ENCODE peak calls at places on chromosomes 5 and 9, in eight cellular contexts. One of them, this sample, is unnamed.

GRCh38 chr5:150413176-150413901 is 629 bp upstream of the CD74 start:
- DNase-seq in Peyer's patch: no peak
- DNase-seq in fibroblast of villous mesenchyme: no peak
- DNase-seq in dorsolateral prefrontal cortex: no peak
- DNase-seq in ascending aorta: no peak
- DNase-seq in right cardiac atrium: no peak
- DNase-seq in AG10803: no peak
- DNase-seq in adipocyte: no peak
- DNase-seq in this sample: no peak

GRCh38 chr5:147902606-147903115 is 3.7 kb downstream of the C5orf46 start:
- DNase-seq in Peyer's patch: no peak
- DNase-seq in right cardiac atrium: no peak
- DNase-seq in fibroblast of villous mesenchyme: no peak
- DNase-seq in adipocyte: peak
- DNase-seq in AG10803: no peak
- DNase-seq in dorsolateral prefrontal cortex: no peak
- DNase-seq in ascending aorta: no peak
- DNase-seq in this sample: no peak

GRCh38 chr9:128886211-128886826 is 4.4 kb downstream of the LRRC8A start:
- DNase-seq in fibroblast of villous mesenchyme: peak
- DNase-seq in adipocyte: no peak
- DNase-seq in right cardiac atrium: no peak
- DNase-seq in Peyer's patch: no peak
- DNase-seq in ascending aorta: no peak
- DNase-seq in AG10803: no peak
- DNase-seq in dorsolateral prefrontal cortex: no peak
- DNase-seq in this sample: no peak

GRCh38 chr5:139402561-139403158 is 1.2 kb downstream of the SPATA24 start:
- DNase-seq in Peyer's patch: no peak
- DNase-seq in AG10803: no peak
- DNase-seq in right cardiac atrium: no peak
- DNase-seq in adipocyte: no peak
- DNase-seq in ascending aorta: no peak
- DNase-seq in fibroblast of villous mesenchyme: no peak
- DNase-seq in dorsolateral prefrontal cortex: no peak
- DNase-seq in this sample: no peak

GRCh38 chr9:78325343-78325742 is 28.4 kb downstream of the PSAT1 start:
- DNase-seq in adipocyte: peak
- DNase-seq in AG10803: peak
- DNase-seq in Peyer's patch: peak
- DNase-seq in ascending aorta: no peak
- DNase-seq in dorsolateral prefrontal cortex: peak
- DNase-seq in fibroblast of villous mesenchyme: peak
- DNase-seq in right cardiac atrium: no peak
- DNase-seq in this sample: no peak

GRCh38 chr5:117084052-117084451 is 509.4 kb upstream of the SEMA6A start:
- DNase-seq in adipocyte: no peak
- DNase-seq in ascending aorta: no peak
- DNase-seq in fibroblast of villous mesenchyme: no peak
- DNase-seq in right cardiac atrium: no peak
- DNase-seq in AG10803: no peak
- DNase-seq in dorsolateral prefrontal cortex: no peak
- DNase-seq in Peyer's patch: no peak
- DNase-seq in this sample: no peak

GRCh38 chr9:127083598-127083997 is 38.8 kb downstream of the ANGPTL2 start:
- DNase-seq in AG10803: peak
- DNase-seq in right cardiac atrium: no peak
- DNase-seq in ascending aorta: no peak
- DNase-seq in fibroblast of villous mesenchyme: no peak
- DNase-seq in dorsolateral prefrontal cortex: no peak
- DNase-seq in Peyer's patch: no peak
- DNase-seq in adipocyte: peak
- DNase-seq in this sample: no peak

GRCh38 chr5:148834689-148835088 is 8.3 kb downstream of the ADRB2 start:
- DNase-seq in Peyer's patch: no peak
- DNase-seq in AG10803: no peak
- DNase-seq in ascending aorta: no peak
- DNase-seq in adipocyte: no peak
- DNase-seq in right cardiac atrium: no peak
- DNase-seq in dorsolateral prefrontal cortex: no peak
- DNase-seq in fibroblast of villous mesenchyme: no peak
- DNase-seq in this sample: no peak

GRCh38 chr9:38036359-38037084 is 32.5 kb downstream of the SHB start:
- DNase-seq in ascending aorta: peak
- DNase-seq in fibroblast of villous mesenchyme: peak
- DNase-seq in right cardiac atrium: no peak
- DNase-seq in dorsolateral prefrontal cortex: no peak
- DNase-seq in adipocyte: peak
- DNase-seq in Peyer's patch: no peak
- DNase-seq in AG10803: peak
- DNase-seq in this sample: no peak

GRCh38 chr9:85215416-85215815 is 526.3 kb downstream of the AGTPBP1 start:
- DNase-seq in fibroblast of villous mesenchyme: no peak
- DNase-seq in Peyer's patch: no peak
- DNase-seq in right cardiac atrium: no peak
- DNase-seq in adipocyte: no peak
- DNase-seq in ascending aorta: no peak
- DNase-seq in dorsolateral prefrontal cortex: no peak
- DNase-seq in AG10803: no peak
- DNase-seq in this sample: no peak

GRCh38 chr9:131046581-131047202 is 37.7 kb downstream of the LAMC3 start:
- DNase-seq in AG10803: peak
- DNase-seq in adipocyte: peak
- DNase-seq in right cardiac atrium: peak
- DNase-seq in dorsolateral prefrontal cortex: peak
- DNase-seq in ascending aorta: no peak
- DNase-seq in Peyer's patch: peak
- DNase-seq in fibroblast of villous mesenchyme: peak
- DNase-seq in this sample: peak

GRCh38 chr5:170791325-170791954 is 7.9 kb downstream of the GABRP start:
- DNase-seq in adipocyte: peak
- DNase-seq in AG10803: peak
- DNase-seq in right cardiac atrium: peak
- DNase-seq in ascending aorta: no peak
- DNase-seq in fibroblast of villous mesenchyme: peak
- DNase-seq in dorsolateral prefrontal cortex: peak
- DNase-seq in Peyer's patch: peak
- DNase-seq in this sample: peak

GRCh38 chr5:88172847-88173758 is 95.5 kb downstream of the TMEM161B start:
- DNase-seq in AG10803: no peak
- DNase-seq in dorsolateral prefrontal cortex: no peak
- DNase-seq in fibroblast of villous mesenchyme: peak
- DNase-seq in ascending aorta: no peak
- DNase-seq in Peyer's patch: peak
- DNase-seq in right cardiac atrium: no peak
- DNase-seq in adipocyte: no peak
- DNase-seq in this sample: no peak

GRCh38 chr5:35026280-35026840 is 21.4 kb downstream of the AGXT2 start:
- DNase-seq in dorsolateral prefrontal cortex: no peak
- DNase-seq in Peyer's patch: no peak
- DNase-seq in adipocyte: no peak
- DNase-seq in right cardiac atrium: no peak
- DNase-seq in fibroblast of villous mesenchyme: peak
- DNase-seq in ascending aorta: no peak
- DNase-seq in AG10803: no peak
- DNase-seq in this sample: no peak

DNA sequence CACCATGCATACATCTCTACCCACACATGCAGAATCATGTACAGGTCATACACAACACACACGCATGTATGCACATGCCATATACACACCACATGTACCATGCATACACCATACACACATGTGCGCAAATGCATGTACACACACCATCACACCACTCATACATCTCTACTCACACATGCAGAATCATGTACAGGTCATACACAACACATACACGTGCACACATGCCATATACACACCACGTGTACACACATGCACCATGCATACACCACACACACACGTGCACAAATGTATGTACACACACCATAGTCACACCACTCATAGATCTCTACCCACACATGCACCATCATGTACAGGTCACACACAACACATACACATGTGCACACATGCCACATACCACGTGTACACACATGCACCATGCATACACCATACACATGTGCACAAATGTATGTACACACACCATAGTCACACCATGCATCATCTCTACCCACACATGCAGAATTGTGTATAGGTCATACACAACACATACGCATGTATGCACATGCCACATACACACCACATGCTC is 14.0 kb downstream of the GRIN1 start:
- DNase-seq in AG10803: no peak
- DNase-seq in adipocyte: no peak
- DNase-seq in right cardiac atrium: no peak
- DNase-seq in ascending aorta: no peak
- DNase-seq in fibroblast of villous mesenchyme: no peak
- DNase-seq in dorsolateral prefrontal cortex: no peak
- DNase-seq in Peyer's patch: no peak
- DNase-seq in this sample: no peak
- H3K4me3 ChIP-seq in AG10803: no peak
- H3K4me3 ChIP-seq in adipocyte: no peak
- H3K4me3 ChIP-seq in right cardiac atrium: no peak
- H3K4me3 ChIP-seq in ascending aorta: no peak
- H3K4me3 ChIP-seq in fibroblast of villous mesenchyme: no peak
- H3K4me3 ChIP-seq in dorsolateral prefrontal cortex: no peak
- H3K4me3 ChIP-seq in Peyer's patch: no peak
- H3K4me3 ChIP-seq in this sample: no peak

GRCh38 chr5:96687812-96688453 is 25.8 kb downstream of the CAST start:
- DNase-seq in Peyer's patch: no peak
- DNase-seq in adipocyte: peak
- DNase-seq in ascending aorta: no peak
- DNase-seq in AG10803: peak
- DNase-seq in right cardiac atrium: no peak
- DNase-seq in fibroblast of villous mesenchyme: peak
- DNase-seq in dorsolateral prefrontal cortex: no peak
- DNase-seq in this sample: no peak
- H3K4me3 ChIP-seq in Peyer's patch: no peak
- H3K4me3 ChIP-seq in adipocyte: no peak
- H3K4me3 ChIP-seq in ascending aorta: no peak
- H3K4me3 ChIP-seq in AG10803: no peak
- H3K4me3 ChIP-seq in right cardiac atrium: no peak
- H3K4me3 ChIP-seq in fibroblast of villous mesenchyme: no peak
- H3K4me3 ChIP-seq in dorsolateral prefrontal cortex: peak
- H3K4me3 ChIP-seq in this sample: no peak

GRCh38 chr9:35604578-35605335 is at the start of gene TESK1:
- DNase-seq in AG10803: peak
- DNase-seq in adipocyte: peak
- DNase-seq in Peyer's patch: peak
- DNase-seq in dorsolateral prefrontal cortex: peak
- DNase-seq in fibroblast of villous mesenchyme: peak
- DNase-seq in right cardiac atrium: peak
- DNase-seq in ascending aorta: no peak
- DNase-seq in this sample: no peak

GRCh38 chr9:35605336-35606137 is 475 bp downstream of the TESK1 start:
- DNase-seq in dorsolateral prefrontal cortex: no peak
- DNase-seq in fibroblast of villous mesenchyme: peak
- DNase-seq in ascending aorta: no peak
- DNase-seq in right cardiac atrium: peak
- DNase-seq in adipocyte: peak
- DNase-seq in AG10803: no peak
- DNase-seq in Peyer's patch: peak
- DNase-seq in this sample: no peak

GRCh38 chr9:35608221-35608620 is 3.2 kb downstream of the TESK1 start:
- DNase-seq in AG10803: no peak
- DNase-seq in dorsolateral prefrontal cortex: no peak
- DNase-seq in right cardiac atrium: no peak
- DNase-seq in fibroblast of villous mesenchyme: no peak
- DNase-seq in Peyer's patch: no peak
- DNase-seq in adipocyte: no peak
- DNase-seq in ascending aorta: no peak
- DNase-seq in this sample: no peak

GRCh38 chr9:35606138-35606504 is 1.1 kb downstream of the TESK1 start:
- DNase-seq in Peyer's patch: no peak
- DNase-seq in AG10803: no peak
- DNase-seq in dorsolateral prefrontal cortex: no peak
- DNase-seq in adipocyte: peak
- DNase-seq in fibroblast of villous mesenchyme: peak
- DNase-seq in right cardiac atrium: no peak
- DNase-seq in ascending aorta: no peak
- DNase-seq in this sample: no peak

DNA sequence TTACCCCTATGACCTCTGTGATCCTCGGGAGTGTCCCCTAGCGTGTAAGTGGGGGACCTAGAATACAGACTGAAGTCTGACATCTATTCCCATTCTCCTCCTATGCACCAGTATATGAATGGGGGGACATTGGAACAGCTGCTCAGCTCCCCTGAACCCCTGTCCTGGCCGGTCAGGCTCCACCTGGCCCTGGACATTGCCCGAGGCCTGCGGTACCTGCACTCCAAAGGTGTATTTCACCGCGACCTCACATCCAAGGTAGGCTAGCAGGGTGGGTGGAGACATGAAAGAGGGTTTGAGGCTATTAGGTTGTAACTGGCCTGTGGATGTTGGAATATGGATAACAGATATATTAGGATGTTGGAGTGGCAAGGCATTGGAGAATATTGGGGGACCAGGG is 1.7 kb downstream of the TESK1 start:
- DNase-seq in right cardiac atrium: no peak
- DNase-seq in AG10803: no peak
- DNase-seq in dorsolateral prefrontal cortex: no peak
- DNase-seq in adipocyte: no peak
- DNase-seq in fibroblast of villous mesenchyme: no peak
- DNase-seq in ascending aorta: no peak
- DNase-seq in Peyer's patch: no peak
- DNase-seq in this sample: no peak
- H3K4me3 ChIP-seq in right cardiac atrium: no peak
- H3K4me3 ChIP-seq in AG10803: peak
- H3K4me3 ChIP-seq in dorsolateral prefrontal cortex: peak
- H3K4me3 ChIP-seq in adipocyte: peak
- H3K4me3 ChIP-seq in fibroblast of villous mesenchyme: no peak
- H3K4me3 ChIP-seq in ascending aorta: no peak
- H3K4me3 ChIP-seq in Peyer's patch: no peak
- H3K4me3 ChIP-seq in this sample: peak

GRCh38 chr9:123356851-123357747 is 1.1 kb downstream of the CRB2 start:
- DNase-seq in Peyer's patch: no peak
- DNase-seq in right cardiac atrium: no peak
- DNase-seq in adipocyte: no peak
- DNase-seq in ascending aorta: no peak
- DNase-seq in AG10803: no peak
- DNase-seq in dorsolateral prefrontal cortex: no peak
- DNase-seq in fibroblast of villous mesenchyme: no peak
- DNase-seq in this sample: no peak

GRCh38 chr9:123355761-123356520 is at the start of gene CRB2:
- DNase-seq in fibroblast of villous mesenchyme: peak
- DNase-seq in ascending aorta: no peak
- DNase-seq in right cardiac atrium: no peak
- DNase-seq in AG10803: no peak
- DNase-seq in Peyer's patch: no peak
- DNase-seq in adipocyte: no peak
- DNase-seq in dorsolateral prefrontal cortex: peak
- DNase-seq in this sample: no peak

GRCh38 chr9:123353041-123353440 is 3.0 kb upstream of the CRB2 start:
- DNase-seq in Peyer's patch: no peak
- DNase-seq in ascending aorta: no peak
- DNase-seq in dorsolateral prefrontal cortex: no peak
- DNase-seq in adipocyte: no peak
- DNase-seq in right cardiac atrium: peak
- DNase-seq in fibroblast of villous mesenchyme: no peak
- DNase-seq in AG10803: no peak
- DNase-seq in this sample: no peak

GRCh38 chr9:123354806-123355508 is 1.0 kb upstream of the CRB2 start:
- DNase-seq in Peyer's patch: no peak
- DNase-seq in right cardiac atrium: no peak
- DNase-seq in adipocyte: no peak
- DNase-seq in ascending aorta: no peak
- DNase-seq in dorsolateral prefrontal cortex: no peak
- DNase-seq in AG10803: no peak
- DNase-seq in fibroblast of villous mesenchyme: no peak
- DNase-seq in this sample: no peak

GRCh38 chr9:123353984-123354591 is 1.9 kb upstream of the CRB2 start:
- DNase-seq in fibroblast of villous mesenchyme: peak
- DNase-seq in dorsolateral prefrontal cortex: peak
- DNase-seq in ascending aorta: no peak
- DNase-seq in Peyer's patch: peak
- DNase-seq in right cardiac atrium: peak
- DNase-seq in adipocyte: peak
- DNase-seq in AG10803: peak
- DNase-seq in this sample: peak
- H3K4me3 ChIP-seq in fibroblast of villous mesenchyme: no peak
- H3K4me3 ChIP-seq in dorsolateral prefrontal cortex: no peak
- H3K4me3 ChIP-seq in ascending aorta: no peak
- H3K4me3 ChIP-seq in Peyer's patch: no peak
- H3K4me3 ChIP-seq in right cardiac atrium: no peak
- H3K4me3 ChIP-seq in adipocyte: no peak
- H3K4me3 ChIP-seq in AG10803: no peak
- H3K4me3 ChIP-seq in this sample: no peak